ENCODE peak calls at places on chromosomes 12 and 14, in five cellular contexts. N, Y, O, H and I are unnamed samples.

GRCh38 chr12:72747460-72747859 is 475.3 kb downstream of the TRHDE start:
- DNase-seq in O (no peak), Y (no peak), N (no peak), H (no peak), I (no peak)

GRCh38 chr12:22361785-22362184 is 27.3 kb upstream of the ST8SIA1 start:
- DNase-seq in H (no peak), O (no peak), N (no peak), Y (no peak), I (no peak)

GRCh38 chr12:12272869-12273268 is 6.0 kb upstream of the LRP6 start:
- DNase-seq in H (no peak), Y (no peak), O (peak; percentile 51), N (no peak), I (no peak)

GRCh38 chr14:75459099-75459741 is 31.4 kb downstream of the JDP2 start:
- DNase-seq in O (peak; percentile 19), Y (peak; percentile 91), N (no peak), H (no peak), I (no peak)

GRCh38 chr14:93742761-93743160 is 45.5 kb downstream of the PRIMA1 start:
- DNase-seq in O (no peak), H (no peak), N (no peak), Y (no peak), I (no peak)

GRCh38 chr14:38526841-38527501 is 271.1 kb upstream of the CLEC14A start:
- DNase-seq in N (no peak), O (no peak), H (no peak), Y (no peak), I (no peak)

GRCh38 chr12:53764630-53765029 is 12.9 kb upstream of the CISTR start:
- DNase-seq in O (no peak), N (no peak), H (no peak), Y (no peak), I (no peak)

GRCh38 chr14:32203928-32204357 is 874 bp upstream of the RNU6-8 start:
- DNase-seq in Y (peak; percentile 38), O (peak; percentile 21), H (peak; percentile 17), N (no peak), I (no peak)

GRCh38 chr12:1845886-1846285 is 25.5 kb downstream of the LRTM2 start:
- DNase-seq in Y (no peak), N (no peak), O (no peak), H (no peak), I (no peak)

DNA sequence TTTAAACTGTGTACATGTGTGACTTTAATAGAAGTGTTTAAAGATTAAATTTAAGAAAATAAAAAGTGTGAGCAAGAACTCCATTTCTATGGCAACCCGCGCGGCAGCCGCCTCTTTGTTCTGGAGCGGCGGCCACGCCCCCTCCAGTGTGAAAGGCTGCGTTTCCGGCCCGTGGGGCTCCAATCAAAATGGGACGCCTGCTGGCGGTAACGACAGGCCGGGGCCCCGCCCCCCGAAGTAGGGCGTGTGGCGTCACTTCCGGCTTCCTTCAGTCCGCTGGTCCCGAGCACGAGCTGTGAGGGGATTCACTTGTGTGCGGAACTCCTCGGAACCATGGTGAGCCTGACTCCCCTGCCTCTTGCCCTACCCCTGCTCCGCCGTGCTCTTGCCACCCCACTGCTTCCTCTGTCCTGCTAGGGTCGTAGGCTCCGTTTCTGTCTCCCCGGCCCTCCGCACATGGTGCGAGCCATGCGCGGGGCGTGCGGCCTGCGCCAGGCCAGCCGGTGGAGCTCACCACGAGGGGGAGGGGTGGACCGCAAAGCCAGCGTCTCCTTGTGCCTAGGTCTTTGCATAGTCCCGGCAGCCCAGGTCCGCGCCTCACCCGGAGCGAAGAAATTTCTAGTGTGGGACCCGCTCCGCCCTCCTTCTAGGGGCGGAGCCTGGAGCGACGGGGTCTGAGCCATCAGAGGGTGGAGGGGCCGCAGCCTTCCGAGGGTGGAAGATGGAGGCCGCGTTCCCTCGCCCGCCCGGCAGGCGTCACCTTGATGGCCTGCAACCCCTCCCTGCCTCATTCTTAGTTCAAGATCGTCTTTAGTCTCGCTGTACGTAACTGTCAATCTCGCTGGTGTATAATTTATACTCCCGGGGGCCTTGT is at the start of gene CCT2:
- DNase-seq in H (peak; percentile 94), Y (peak; percentile 98), N (peak; percentile 97), O (peak; percentile 96), I (peak; percentile 82)
- TF ChIP-seq CTCF in H (peak; percentile 42), Y (peak; percentile 20), N (peak; percentile 20), O (no peak), I (peak; percentile 34)

GRCh38 chr12:121784460-121784859 is 9.0 kb downstream of the RHOF start:
- DNase-seq in N (no peak), H (peak; percentile 83), Y (no peak), O (peak; percentile 87), I (no peak)

GRCh38 chr12:121783771-121784170 is 9.7 kb downstream of the RHOF start:
- DNase-seq in O (peak; percentile 78), Y (no peak), H (peak; percentile 50), N (no peak), I (no peak)

GRCh38 chr12:121781751-121782615 is 11.5 kb downstream of the RHOF start:
- DNase-seq in N (no peak), H (peak; percentile 49), Y (no peak), O (no peak), I (no peak)

GRCh38 chr12:121780429-121780828 is 13.1 kb downstream of the RHOF start:
- DNase-seq in Y (no peak), N (no peak), O (no peak), H (no peak), I (no peak)

GRCh38 chr12:121782616-121782966 is 10.9 kb downstream of the RHOF start:
- DNase-seq in H (no peak), O (no peak), N (no peak), Y (no peak), I (no peak)
- H3K4me3 ChIP-seq in H (no peak overlapping the region), O (no peak overlapping the region), N (no peak overlapping the region), Y (no peak overlapping the region), I (no peak overlapping the region)

GRCh38 chr12:44812062-44812461 is 64.1 kb downstream of the NELL2 start:
- DNase-seq in H (no peak), N (no peak), O (peak; percentile 33), Y (no peak), I (no peak)
- TF ChIP-seq CTCF in H (no peak), N (no peak), O (no peak), Y (no peak), I (peak; percentile 9)

DNA sequence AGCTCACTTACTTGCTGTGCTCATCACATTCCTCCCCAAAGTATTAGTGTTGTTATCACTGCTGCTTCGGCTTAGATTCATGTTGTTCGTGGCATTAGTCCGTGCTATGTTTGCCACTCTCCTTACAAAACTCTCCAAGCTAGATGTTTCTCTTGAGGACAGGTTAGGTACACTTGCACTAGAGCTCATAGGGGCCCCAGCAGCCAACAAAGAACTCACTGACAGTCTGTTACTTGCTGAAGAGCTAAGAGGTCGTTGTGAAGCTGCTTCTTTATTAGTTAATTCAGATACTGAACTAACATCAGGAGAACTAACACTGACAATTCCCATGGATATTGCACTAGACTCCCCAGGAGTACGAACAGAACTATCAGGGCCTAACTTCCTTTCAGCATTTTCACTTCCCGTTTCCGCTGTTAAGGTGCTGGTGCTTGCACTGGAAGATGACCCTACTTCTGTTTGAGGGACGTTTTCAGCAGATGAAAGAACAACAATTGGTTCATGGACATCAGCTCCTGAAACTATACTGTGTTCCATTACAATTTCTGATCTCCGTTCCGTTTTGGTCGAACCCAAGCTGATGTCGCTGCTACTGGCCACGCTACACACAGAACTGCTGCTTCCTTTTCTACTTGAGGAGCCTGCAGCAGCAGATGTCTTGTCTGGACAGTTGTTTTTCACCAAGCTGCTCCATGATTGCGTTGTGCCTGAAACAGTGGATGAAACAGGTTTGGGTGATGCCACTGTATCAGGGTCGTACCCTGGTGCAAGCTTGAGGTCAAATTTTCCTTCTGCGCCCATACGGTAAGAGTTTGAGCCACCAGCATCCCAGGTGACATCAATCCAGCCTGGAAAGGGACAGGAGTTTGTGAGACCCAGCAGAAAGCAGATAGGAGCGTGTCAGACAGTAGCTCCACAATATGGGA is 78.7 kb downstream of the HECTD1 start:
- DNase-seq in N (no peak), Y (no peak), O (no peak), H (no peak), I (no peak)
- H3K4me3 ChIP-seq in N (no peak overlapping the region), Y (no peak overlapping the region), O (no peak overlapping the region), H (no peak overlapping the region), I (no peak overlapping the region)

DNA sequence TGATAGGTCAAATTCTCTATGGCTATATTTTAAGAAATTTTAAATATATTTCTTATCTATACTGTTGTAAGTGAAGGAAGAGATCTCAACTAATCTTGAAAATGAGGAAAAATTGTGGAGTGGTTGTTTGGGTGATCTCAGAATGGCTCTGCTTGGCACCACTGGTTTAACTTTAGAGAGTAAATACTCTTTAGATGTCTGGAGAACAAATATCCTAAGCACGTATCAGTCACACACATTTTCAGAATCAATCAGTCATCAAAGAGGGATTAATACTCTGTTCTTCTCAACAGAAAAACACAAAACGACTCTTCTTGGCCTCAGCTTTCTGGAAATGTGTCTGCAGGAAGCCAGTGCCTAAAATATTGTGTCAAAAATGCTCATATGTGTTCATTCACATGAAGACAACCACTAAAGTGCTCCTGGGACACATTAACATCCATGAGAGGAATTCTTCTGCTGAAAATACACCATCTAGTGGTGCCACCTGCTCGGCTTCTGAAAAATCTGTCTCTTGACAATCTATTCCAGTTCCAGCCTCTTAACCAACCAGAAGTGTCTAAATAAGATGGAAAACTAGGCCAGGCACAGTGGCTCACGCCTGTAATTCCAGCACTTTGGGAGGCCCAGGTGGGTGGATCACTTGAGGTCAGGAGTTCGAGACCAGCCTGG is 81.1 kb upstream of the CCDC198 start:
- DNase-seq in O (peak; percentile 17), Y (peak; percentile 7), N (no peak), H (no peak), I (no peak)
- TF ChIP-seq CTCF in O (peak; percentile 35), Y (peak; percentile 39), N (no peak), H (no peak), I (peak; percentile 16)

GRCh38 chr14:35398095-35398584 is 6.4 kb downstream of the NFKBIA start:
- DNase-seq in H (no peak), O (no peak), Y (no peak), N (peak; percentile 69), I (peak; percentile 67)
- H3K4me3 ChIP-seq in H (no peak overlapping the region), O (no peak overlapping the region), Y (no peak overlapping the region), N (no peak overlapping the region), I (no peak overlapping the region)